ENCODE peak calls at places on chromosomes 7 and 10, in four cellular contexts. W is tibial artery, X is colonic mucosa, H is HFF-Myc. P is an unnamed sample.

GRCh38 chr7:47591655-47592572 is 10.0 kb upstream of the TNS3 start:
- DNase-seq in X (no peak), W (no peak), H (no peak), P (no peak)

GRCh38 chr10:119701861-119702260 is 24.0 kb upstream of the INPP5F start:
- DNase-seq in X (no peak), H (no peak), W (no peak), P (peak)

GRCh38 chr10:84179059-84179710 is 5.6 kb downstream of the GPR15LG start:
- DNase-seq in H (peak), W (no peak), X (no peak), P (peak)

GRCh38 chr10:129730272-129730992 is 233.6 kb downstream of the EBF3 start:
- DNase-seq in W (no peak), H (no peak), X (no peak), P (no peak)

GRCh38 chr10:35545079-35545657 is 60.0 kb upstream of the GJD4 start:
- DNase-seq in X (no peak), H (no peak), W (no peak), P (no peak)

GRCh38 chr7:45470031-45470430 is 104.1 kb upstream of the ADCY1 start:
- DNase-seq in X (no peak), H (no peak), W (no peak), P (no peak)

GRCh38 chr10:21929070-21929469 is 74.5 kb downstream of the DNAJC1 start:
- DNase-seq in X (no peak), H (no peak), W (no peak), P (peak)

GRCh38 chr10:121025731-121026130 is 174.6 kb downstream of the WDR11 start:
- DNase-seq in W (no peak), X (no peak), H (no peak), P (no peak)

GRCh38 chr10:77699080-77699645 is 61.6 kb upstream of the KCNMA1 start:
- DNase-seq in W (no peak), H (no peak), X (no peak), P (no peak)

GRCh38 chr10:62993121-62993520 is 140.0 kb upstream of the NRBF2 start:
- DNase-seq in W (no peak), H (no peak), X (no peak), P (no peak)

GRCh38 chr7:100486753-100487446 is 3.2 kb downstream of the NYAP1 start:
- DNase-seq in H (no peak), X (no peak), W (no peak), P (no peak)

GRCh38 chr7:25856056-25856780 is 295.8 kb upstream of the NFE2L3 start:
- DNase-seq in W (peak), X (peak), H (no peak), P (peak)

GRCh38 chr10:77967611-77968022 is 41.1 kb upstream of the DLG5 start:
- DNase-seq in W (no peak), H (no peak), X (no peak), P (no peak)

GRCh38 chr7:123729217-123729578 is 19.6 kb downstream of the WASL start:
- DNase-seq in W (no peak), X (no peak), H (no peak), P (no peak)

GRCh38 chr10:102450374-102451104 is 804 bp downstream of the C10orf95 start:
- DNase-seq in H (no peak), W (peak), X (peak), P (peak)
- TF ChIP-seq CTCF in H (no peak), W (no peak), X (no peak), P (no peak)

GRCh38 chr10:15255961-15256360 is 87.5 kb upstream of the NMT2 start:
- DNase-seq in W (no peak), X (no peak), H (no peak), P (no peak)

GRCh38 chr10:15251791-15252380 is 83.4 kb upstream of the NMT2 start:
- DNase-seq in X (no peak), H (no peak), W (no peak), P (no peak)

GRCh38 chr10:15252396-15252795 is 83.9 kb upstream of the NMT2 start:
- DNase-seq in W (no peak), H (no peak), X (no peak), P (no peak)

GRCh38 chr10:15254808-15255655 is 86.5 kb upstream of the NMT2 start:
- DNase-seq in X (no peak), W (no peak), H (no peak), P (no peak)

DNA sequence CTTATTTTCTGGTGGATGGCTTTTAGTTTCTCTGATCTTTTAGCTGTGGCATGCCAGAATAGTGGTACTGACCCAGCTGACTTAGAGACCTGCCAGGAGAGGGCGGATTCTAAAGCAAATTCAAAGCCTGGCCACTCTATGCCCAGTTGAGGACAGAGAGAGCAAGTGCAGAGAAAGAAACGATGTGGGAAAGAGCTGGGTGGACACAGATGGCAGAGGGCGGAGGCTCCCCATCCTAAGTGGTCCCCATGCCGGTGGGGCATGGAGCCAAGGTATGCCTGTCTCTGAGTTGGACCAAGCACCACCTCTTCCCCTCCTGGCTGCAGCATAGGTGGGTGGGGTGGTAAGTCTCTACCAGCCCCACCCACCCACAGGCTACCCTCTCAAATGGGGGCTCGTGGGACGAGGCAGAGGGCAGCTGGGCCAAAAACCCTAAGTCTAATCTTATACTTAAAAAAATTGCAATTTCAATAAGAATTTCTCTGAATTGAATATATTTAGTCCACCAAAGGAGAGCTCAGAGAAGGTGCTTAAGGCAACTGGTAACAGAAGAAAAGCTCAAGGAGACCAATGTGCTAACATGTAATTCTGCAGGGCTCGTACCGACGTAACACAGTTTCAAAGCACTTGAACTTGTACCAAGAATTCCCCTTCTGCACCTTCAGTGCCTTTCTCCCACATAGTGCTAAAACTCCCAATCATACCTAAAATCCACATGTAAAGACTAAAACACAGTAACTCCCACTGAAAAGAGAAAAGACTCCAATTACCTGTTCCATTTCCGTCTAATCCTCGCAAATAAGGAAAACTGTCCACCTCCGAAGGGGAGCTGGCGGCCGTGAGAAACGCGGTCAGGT is 85.7 kb upstream of the NMT2 start:
- DNase-seq in W (no peak), H (no peak), X (no peak), P (no peak)
- H3K4me3 ChIP-seq in W (no peak), H (no peak), X (no peak), P (no peak)

GRCh38 chr10:51312817-51313216 is 238.5 kb downstream of the PRKG1 start:
- DNase-seq in X (no peak), H (no peak), W (no peak), P (no peak)

GRCh38 chr10:51308096-51308495 is 233.8 kb downstream of the PRKG1 start:
- DNase-seq in H (no peak), W (no peak), X (no peak), P (peak)

GRCh38 chr10:51313259-51313658 is 239.0 kb downstream of the PRKG1 start:
- DNase-seq in X (no peak), H (no peak), W (no peak), P (no peak)

GRCh38 chr10:51314079-51314835 is 240.0 kb downstream of the PRKG1 start:
- DNase-seq in W (no peak), H (no peak), X (no peak), P (no peak)

GRCh38 chr10:51311232-51311631 is 236.9 kb downstream of the PRKG1 start:
- DNase-seq in W (no peak), X (no peak), H (no peak), P (no peak)
- TF ChIP-seq CTCF in W (no peak), X (no peak), H (no peak), P (no peak)

DNA sequence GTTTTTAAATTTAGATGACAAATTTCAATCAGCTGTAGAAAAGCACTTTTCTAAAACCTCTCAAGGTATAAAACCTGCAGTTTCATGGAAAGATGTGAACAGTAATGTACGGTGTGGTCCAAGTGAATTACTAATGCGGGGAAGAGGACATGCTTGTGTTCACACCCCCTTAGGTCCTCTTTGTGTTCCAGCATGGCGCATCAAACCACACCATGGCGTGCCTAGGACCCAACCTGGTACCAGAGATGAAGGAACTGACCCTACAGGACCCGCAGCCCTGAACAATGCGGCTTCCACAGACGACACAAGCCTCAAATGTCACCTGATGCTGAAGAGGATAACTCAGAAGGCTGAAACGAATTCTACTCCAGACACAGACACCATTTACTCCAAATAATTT is 81.3 kb upstream of the GPR22 start:
- DNase-seq in H (no peak), W (no peak), X (no peak), P (no peak)
- H3K4me3 ChIP-seq in H (no peak), W (no peak), X (no peak), P (no peak)

DNA sequence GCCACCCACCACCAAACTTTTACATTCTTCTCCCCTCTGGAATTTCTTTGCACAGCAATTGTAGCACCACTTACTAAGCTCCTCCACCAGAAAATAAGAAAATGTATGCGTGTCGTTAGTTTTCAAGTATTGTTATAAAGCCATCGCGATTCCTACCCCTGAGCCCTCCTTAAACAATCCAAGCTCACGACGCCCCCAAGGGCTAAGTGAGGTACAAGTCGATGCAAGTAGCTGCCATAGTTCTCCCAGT is 1.3 kb downstream of the FRAT2 start:
- DNase-seq in X (peak), H (no peak), W (no peak), P (peak)
- TF ChIP-seq CTCF in X (no peak), H (no peak), W (no peak), P (no peak)